ENCODE peak calls at places on chromosomes 13 and 19, in nine cellular contexts. P is activated naive CD8-positive, alpha-beta T cell treated with anti-CD3 and anti-CD28 coated beads for 36 hours; L is heart left ventricle; S is anterior cingulate cortex; X is GDM1; H is H54; D is CD14-positive monocyte; J is A549; Z is NCI-H748 treated with DMSO at 0.1 percent for 48 hours. K is an unnamed sample.

GRCh38 chr19:50465986-50466771 is 10.1 kb upstream of the EMC10 start:
- DNase-seq in D (no peak), L (no peak), H (no peak), S (no peak), J (peak; percentile 64), X (no peak), Z (peak; percentile 76), P (no peak), K (no peak)

GRCh38 chr19:49339364-49340068 is 4.3 kb downstream of the CD37 start:
- DNase-seq in L (peak; percentile 91), S (peak; percentile 74), Z (peak; percentile 53), P (no peak), X (no peak), H (no peak), J (no peak), D (no peak), K (peak; percentile 73)

GRCh38 chr19:54017266-54017665 is 25.8 kb downstream of the CACNG6 start:
- DNase-seq in S (no peak), L (no peak), J (peak; percentile 50), D (no peak), X (no peak), P (no peak), H (no peak), Z (peak; percentile 24), K (no peak)

GRCh38 chr19:38744298-38744681 is at the start of gene CAPN12:
- DNase-seq in L (no peak), P (no peak), J (no peak), H (no peak), S (no peak), X (no peak), D (no peak), Z (no peak), K (no peak)

GRCh38 chr13:66210677-66211076 is 1019.5 kb downstream of the PCDH9 start:
- DNase-seq in J (peak; percentile 21), X (no peak), L (no peak), D (no peak), H (peak; percentile 11), Z (no peak), S (no peak), P (no peak), K (peak; percentile 66)

GRCh38 chr13:76762731-76763130 is 123.5 kb downstream of the KCTD12 start:
- DNase-seq in Z (no peak), L (no peak), S (no peak), J (no peak), D (no peak), X (no peak), P (no peak), H (no peak), K (no peak)

GRCh38 chr13:23289917-23290357 is 109.2 kb downstream of the SGCG start:
- DNase-seq in X (no peak), Z (no peak), H (no peak), J (no peak), L (peak; percentile 32), P (no peak), S (no peak), D (no peak), K (no peak)

GRCh38 chr13:87677043-87677333 is 5.8 kb downstream of the SLITRK5 start:
- DNase-seq in D (no peak), J (no peak), H (no peak), L (no peak), Z (no peak), S (no peak), P (no peak), X (no peak), K (no peak)

GRCh38 chr13:52319876-52320275 is 86.1 kb downstream of the THSD1 start:
- DNase-seq in H (no peak), L (no peak), D (no peak), J (no peak), Z (no peak), P (no peak), X (no peak), S (no peak), K (no peak)

GRCh38 chr13:64083811-64084210 is 2668.2 kb upstream of the PCDH20 start:
- DNase-seq in Z (no peak), X (no peak), H (no peak), P (no peak), J (no peak), S (no peak), L (no peak), D (no peak), K (no peak)

GRCh38 chr13:27053902-27054595 is 117.6 kb downstream of the USP12 start:
- DNase-seq in Z (no peak), J (no peak), D (no peak), L (no peak), H (peak; percentile 57), S (no peak), X (no peak), P (no peak), K (peak; percentile 67)

GRCh38 chr19:741506-742131 is 9.3 kb upstream of the MISP start:
- DNase-seq in S (no peak), Z (no peak), D (no peak), J (peak; percentile 56), X (peak; percentile 20), P (no peak), L (no peak), H (no peak), K (peak; percentile 31)

GRCh38 chr13:111080642-111081041 is 34.5 kb upstream of the ARHGEF7 start:
- DNase-seq in J (no peak), Z (no peak), L (no peak), D (no peak), X (no peak), P (no peak), S (no peak), H (no peak), K (no peak)

GRCh38 chr19:39941615-39942507 is 7.4 kb upstream of the FCGBP start:
- DNase-seq in J (no peak), H (no peak), D (peak; percentile 79), L (peak; percentile 14), Z (no peak), S (peak; percentile 11), X (peak; percentile 52), P (peak; percentile 58), K (no peak)

GRCh38 chr13:51523082-51523518 is 61.2 kb upstream of the WDFY2 start:
- DNase-seq in P (peak; percentile 12), J (no peak), Z (no peak), L (no peak), D (peak; percentile 55), X (peak; percentile 93), H (no peak), S (no peak), K (no peak)

GRCh38 chr13:106104281-106104901 is 431.1 kb downstream of the EFNB2 start:
- DNase-seq in L (no peak), H (peak; percentile 83), Z (no peak), D (no peak), J (peak; percentile 54), S (no peak), P (no peak), X (no peak), K (peak; percentile 74)

GRCh38 chr19:7265963-7266362 is 28.3 kb downstream of the INSR start:
- DNase-seq in Z (no peak), S (no peak), J (no peak), H (no peak), D (no peak), L (no peak), X (no peak), P (no peak), K (no peak)

K was measured in ACHN.